ENCODE peak calls at places on chromosome 11, in five cellular contexts. Z is GM20000; M is CD4-positive, alpha-beta T cell; A is cardiac fibroblast; P is GM23338. H is an unnamed sample.

GRCh38 chr11:32388871-32389770 is 46.2 kb downstream of the WT1 start:
- DNase-seq in M (no peak), Z (peak), P (no peak), A (peak), H (peak)

GRCh38 chr11:20035375-20035700 is 124.9 kb downstream of the DBX1 start:
- DNase-seq in P (no peak), Z (no peak), M (no peak), A (no peak), H (no peak)

GRCh38 chr11:1970956-1971355 is 23.8 kb downstream of the MRPL23 start:
- DNase-seq in A (no peak), Z (no peak), P (no peak), M (no peak), H (no peak)

GRCh38 chr11:96103102-96103501 is 179.2 kb upstream of the MTMR2 start:
- DNase-seq in A (peak), M (no peak), Z (no peak), P (no peak), H (no peak)

GRCh38 chr11:686451-687243 is 8.4 kb downstream of the DEAF1 start:
- DNase-seq in Z (no peak), M (no peak), P (no peak), A (no peak), H (no peak)

GRCh38 chr11:134008593-134008992 is 51.8 kb upstream of the IGSF9B start:
- DNase-seq in Z (no peak), A (no peak), M (no peak), P (no peak), H (no peak)

GRCh38 chr11:12871251-12871650 is 137.9 kb upstream of the RASSF10 start:
- DNase-seq in A (no peak), M (no peak), P (no peak), Z (no peak), H (no peak)

GRCh38 chr11:114095899-114096298 is 36.4 kb downstream of the ZBTB16 start:
- DNase-seq in Z (no peak), M (no peak), P (no peak), A (no peak), H (no peak)

GRCh38 chr11:3866206-3866605 is 10.7 kb downstream of the STIM1 start:
- DNase-seq in A (no peak), M (no peak), P (peak), Z (no peak), H (no peak)

GRCh38 chr11:3123316-3123715 is 41.8 kb downstream of the OSBPL5 start:
- DNase-seq in Z (no peak), M (no peak), P (no peak), A (peak), H (no peak)

GRCh38 chr11:125454047-125454446 is 42.0 kb downstream of the FEZ1 start:
- DNase-seq in M (no peak), P (no peak), A (no peak), Z (no peak), H (no peak)

GRCh38 chr11:19433791-19434190 is 193.0 kb upstream of the E2F8 start:
- DNase-seq in A (no peak), M (no peak), P (no peak), Z (no peak), H (no peak)

GRCh38 chr11:488992-489391 is 18.1 kb downstream of the RNH1 start:
- DNase-seq in M (no peak), P (no peak), A (no peak), Z (no peak), H (no peak)

GRCh38 chr11:126167476-126167875 is 44.0 kb downstream of the RPUSD4 start:
- DNase-seq in A (no peak), M (no peak), P (no peak), Z (no peak), H (no peak)

GRCh38 chr11:68840661-68841653 is 759 bp downstream of the CPT1A start:
- DNase-seq in P (peak), A (peak), M (no peak), Z (peak), H (peak)

GRCh38 chr11:93024376-93024775 is 54.9 kb downstream of the MTNR1B start:
- DNase-seq in P (no peak), Z (no peak), M (no peak), A (peak), H (no peak)

GRCh38 chr11:27723685-27724084 is 23.4 kb upstream of the BDNF start:
- DNase-seq in A (no peak), M (no peak), P (no peak), Z (no peak), H (no peak)
- TF ChIP-seq CTCF in A (peak), M (no peak), P (peak), Z (no peak), H (no peak)

GRCh38 chr11:15095736-15096228 is 18.9 kb upstream of the INSC start:
- DNase-seq in Z (no peak), M (no peak), P (no peak), A (no peak), H (no peak)

GRCh38 chr11:15091175-15091574 is 17.8 kb downstream of the CALCB start:
- DNase-seq in M (no peak), A (no peak), Z (no peak), P (no peak), H (no peak)

GRCh38 chr11:15093432-15093831 is 20.0 kb downstream of the CALCB start:
- DNase-seq in M (no peak), A (no peak), P (no peak), Z (no peak), H (no peak)

GRCh38 chr11:15097411-15097810 is 17.3 kb upstream of the INSC start:
- DNase-seq in Z (no peak), P (no peak), A (no peak), M (no peak), H (no peak)

DNA sequence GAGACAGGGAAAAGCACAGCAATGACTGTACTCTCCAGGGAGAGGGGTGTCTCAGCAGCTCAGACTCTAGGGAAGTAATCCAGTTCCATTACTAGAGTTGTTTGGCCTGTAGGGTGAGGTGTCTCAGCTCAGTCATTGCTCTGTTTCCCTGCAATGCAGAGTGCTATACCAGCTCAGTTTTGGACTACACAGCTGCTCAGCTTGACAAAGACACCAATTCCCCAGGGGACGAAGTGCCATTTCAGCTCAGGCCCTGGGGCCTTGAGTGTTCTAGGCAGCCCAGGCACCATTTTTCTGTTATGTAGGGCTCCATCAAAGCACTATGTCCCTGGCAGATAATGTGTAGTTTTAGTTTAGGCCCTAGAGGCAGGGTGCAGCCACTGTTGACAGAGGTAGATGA is 18.2 kb downstream of the CALCB start:
- DNase-seq in P (no peak), M (no peak), A (no peak), Z (no peak), H (no peak)
- TF ChIP-seq CTCF in P (no peak), M (no peak), A (no peak), Z (no peak), H (no peak)

DNA sequence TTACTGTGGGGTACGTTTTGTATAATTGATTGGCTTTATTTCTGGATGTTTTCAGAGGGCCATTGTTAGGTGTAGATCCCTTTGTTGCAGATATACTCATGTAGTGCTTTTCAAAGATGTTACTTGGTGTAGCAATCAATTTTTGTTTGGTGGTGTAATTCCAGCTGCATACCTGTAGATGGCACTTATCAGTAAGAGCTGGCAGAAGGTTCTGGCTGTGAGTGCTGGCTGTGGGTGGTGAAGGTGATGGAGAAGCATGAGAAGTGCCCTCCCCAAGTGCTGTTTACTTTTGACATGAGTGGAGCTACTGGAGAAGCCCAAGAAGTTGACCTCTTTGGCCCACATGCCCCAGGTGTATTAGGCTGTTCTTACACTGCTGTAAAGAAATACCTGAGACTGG is 1074.9 kb downstream of the FAM181B start:
- DNase-seq in P (peak), M (no peak), A (peak), Z (peak), H (peak)
- TF ChIP-seq CTCF in P (peak), M (no peak), A (peak), Z (peak), H (peak)

GRCh38 chr11:129067454-129067853 is 124.7 kb downstream of the ARHGAP32 start:
- DNase-seq in M (no peak), Z (no peak), P (no peak), A (peak), H (no peak)

GRCh38 chr11:129061466-129062194 is 119.0 kb upstream of the TP53AIP1 start:
- DNase-seq in Z (no peak), A (peak), P (no peak), M (no peak), H (no peak)

GRCh38 chr11:129063118-129063517 is 120.4 kb upstream of the TP53AIP1 start:
- DNase-seq in M (no peak), A (no peak), Z (no peak), P (no peak), H (no peak)

DNA sequence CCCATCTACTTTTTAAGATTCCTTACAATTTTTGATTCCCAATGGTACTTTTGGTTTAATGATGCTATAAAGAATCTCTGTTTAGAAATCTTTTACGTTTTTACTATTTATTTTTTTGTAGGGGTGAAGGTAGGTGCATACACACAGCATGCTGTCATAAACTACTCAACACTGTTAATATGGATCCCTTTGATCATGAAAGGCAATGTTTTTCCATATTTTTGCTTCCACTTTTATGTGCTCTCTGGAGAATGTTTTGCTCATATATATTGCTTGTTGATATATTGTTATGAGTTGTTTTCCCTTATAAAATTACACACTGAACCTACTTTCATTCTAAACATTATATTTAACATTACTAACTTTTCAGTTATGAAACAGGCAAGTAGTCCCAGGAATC is 123.6 kb upstream of the TP53AIP1 start:
- DNase-seq in M (no peak), Z (no peak), P (no peak), A (no peak), H (no peak)
- TF ChIP-seq CTCF in M (no peak), Z (no peak), P (no peak), A (no peak), H (no peak)

GRCh38 chr11:33533668-33534067 is 167.0 kb downstream of the C11orf91 start:
- DNase-seq in A (peak), Z (no peak), M (no peak), P (no peak), H (no peak)
- TF ChIP-seq CTCF in A (no peak), Z (no peak), M (no peak), P (no peak), H (no peak)

DNA sequence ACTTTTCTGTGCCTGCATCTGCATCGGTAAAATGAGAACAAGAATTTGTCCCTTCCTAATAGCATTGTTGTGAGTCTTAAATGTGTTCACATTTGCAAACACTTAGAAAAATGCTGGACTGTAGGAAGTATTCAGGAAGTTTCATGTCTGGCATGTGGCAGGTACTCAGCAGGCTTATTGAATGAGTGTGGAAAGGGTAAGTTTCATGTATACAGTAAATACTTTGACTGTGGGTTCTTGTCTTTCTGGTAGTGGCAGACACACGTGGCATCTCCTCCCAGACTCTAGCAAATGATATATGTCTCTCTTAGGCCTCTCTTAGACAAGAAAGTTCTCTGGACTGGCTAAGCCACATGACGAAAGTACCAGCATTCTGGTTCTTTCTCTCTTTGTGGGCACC is 179.2 kb downstream of the C11orf91 start:
- DNase-seq in Z (no peak), M (no peak), A (no peak), P (no peak), H (no peak)
- TF ChIP-seq CTCF in Z (no peak), M (no peak), A (no peak), P (no peak), H (no peak)

GRCh38 chr11:60944504-60945294 is 7.3 kb downstream of the SLC15A3 start:
- DNase-seq in A (no peak), P (peak), M (no peak), Z (no peak), H (no peak)
- TF ChIP-seq CTCF in A (peak), P (peak), M (peak), Z (peak), H (peak)

GRCh38 chr11:61728066-61728939 is 24.1 kb upstream of the MYRF start:
- DNase-seq in P (peak), A (no peak), M (no peak), Z (peak), H (peak)
- TF ChIP-seq CTCF in P (peak), A (no peak), M (no peak), Z (no peak), H (peak)

GRCh38 chr11:63871962-63872832 is 33.3 kb downstream of the MARK2 start:
- DNase-seq in Z (peak), P (peak), M (no peak), A (peak), H (peak)
- TF ChIP-seq CTCF in Z (peak), P (peak), M (no peak), A (peak), H (peak)